ENCODE peak calls at places on chromosomes 16 and 17, in four cellular contexts. Z is CD8-positive, alpha-beta T cell; W is thoracic aorta; D is tibial nerve. C is an unnamed sample.
A peak's percentile ranks its signal among the peaks of the same experiment; 100 is the strongest.

GRCh38 chr17:55133583-55133982 is 131.2 kb upstream of the HLF start:
- DNase-seq in W (no peak), D (no peak), Z (no peak), C (no peak)

GRCh38 chr16:10577305-10578202 is 2.8 kb downstream of the EMP2 start:
- DNase-seq in W (no peak), D (no peak), Z (no peak), C (no peak)

GRCh38 chr17:62164712-62165377 is 99.8 kb upstream of the MED13 start:
- DNase-seq in D (no peak), W (no peak), Z (no peak), C (no peak)

GRCh38 chr17:41777157-41777578 is 9.3 kb downstream of the JUP start:
- DNase-seq in W (no peak), Z (no peak), D (no peak), C (no peak)

GRCh38 chr17:40862985-40863733 is 3.9 kb downstream of the KRT12 start:
- DNase-seq in W (no peak), D (no peak), Z (no peak), C (peak; percentile 22)

GRCh38 chr16:79897087-79897443 is 296.5 kb upstream of the MAF start:
- DNase-seq in W (no peak), D (no peak), Z (no peak), C (no peak)

GRCh38 chr16:85673529-85674417 is 15.0 kb downstream of the GINS2 start:
- DNase-seq in Z (no peak), W (no peak), D (no peak), C (no peak)

GRCh38 chr16:10138881-10139280 is 43.3 kb downstream of the GRIN2A start:
- DNase-seq in D (no peak), Z (no peak), W (no peak), C (no peak)

GRCh38 chr16:84785843-84786538 is 33.8 kb upstream of the CRISPLD2 start:
- DNase-seq in W (no peak), D (no peak), Z (no peak), C (no peak)

GRCh38 chr17:41171881-41172280 is 3.9 kb upstream of the KRTAP4-3 start:
- DNase-seq in D (no peak), Z (no peak), W (no peak), C (no peak)

GRCh38 chr16:56672761-56673536 is 3.3 kb downstream of the MT1H start:
- DNase-seq in Z (no peak), W (no peak), D (no peak), C (no peak)

GRCh38 chr17:3048727-3049471 is 14.5 kb downstream of the OR1D5 start:
- DNase-seq in W (peak; percentile 84), D (peak; percentile 91), Z (peak; percentile 83), C (peak; percentile 88)

GRCh38 chr16:85376292-85377095 is 236.6 kb upstream of the GSE1 start:
- DNase-seq in Z (no peak), D (no peak), W (peak; percentile 49), C (no peak)

GRCh38 chr16:54055864-54056263 is 230.7 kb downstream of the IRX3 start:
- DNase-seq in W (no peak), D (no peak), Z (no peak), C (no peak)

GRCh38 chr17:2150871-2151270 is 96.0 kb downstream of the HIC1 start:
- DNase-seq in D (no peak), Z (no peak), W (no peak), C (no peak)

GRCh38 chr16:20300312-20301097 is 26.8 kb downstream of the GP2 start:
- DNase-seq in W (no peak), D (no peak), Z (no peak), C (peak; percentile 50)

GRCh38 chr17:38906429-38907172 is 18.8 kb upstream of the LASP1NB start:
- DNase-seq in W (no peak), Z (no peak), D (no peak), C (no peak)

GRCh38 chr17:57391857-57392256 is 135.5 kb downstream of the MSI2 start:
- DNase-seq in Z (no peak), D (no peak), W (no peak), C (no peak)

GRCh38 chr17:49341356-49341755 is 20.7 kb downstream of the ZNF652 start:
- DNase-seq in D (no peak), W (no peak), Z (no peak), C (no peak)

GRCh38 chr16:2816751-2817495 is at the start of gene PRSS21:
- DNase-seq in D (no peak), Z (no peak), W (no peak), C (no peak)

GRCh38 chr17:75124041-75124818 is 7.3 kb downstream of the NT5C start:
- DNase-seq in D (no peak), Z (peak; percentile 35), W (no peak), C (no peak)

GRCh38 chr17:27224526-27225315 is 69.2 kb upstream of the WSB1 start:
- DNase-seq in D (no peak), Z (no peak), W (no peak), C (no peak)

GRCh38 chr16:19031738-19032137 is 35.7 kb upstream of the COQ7 start:
- DNase-seq in Z (no peak), W (no peak), D (no peak), C (no peak)

GRCh38 chr16:9109255-9109654 is 17.8 kb downstream of the HAPSTR1 start:
- DNase-seq in D (no peak), Z (no peak), W (no peak), C (no peak)

GRCh38 chr16:27269300-27270150 is 953 bp upstream of the NSMCE1 start:
- DNase-seq in Z (no peak), D (no peak), W (no peak), C (no peak)

GRCh38 chr17:6461792-6462524 is 17.7 kb downstream of the PIMREG start:
- DNase-seq in D (no peak), Z (no peak), W (no peak), C (no peak)

GRCh38 chr16:6682142-6682811 is 650.4 kb upstream of the RBFOX1 start:
- DNase-seq in W (no peak), Z (no peak), D (peak; percentile 9), C (peak; percentile 60)

GRCh38 chr16:85718682-85719081 is 29.9 kb upstream of the GINS2 start:
- DNase-seq in W (no peak), D (no peak), Z (no peak), C (peak; percentile 23)

GRCh38 chr16:520847-521246 is 6.7 kb upstream of the CAPN15 start:
- DNase-seq in D (no peak), Z (no peak), W (no peak), C (no peak)

GRCh38 chr16:81792828-81793227 is 13.7 kb downstream of the PLCG2 start:
- DNase-seq in Z (no peak), D (no peak), W (no peak), C (no peak)

GRCh38 chr16:73047536-73048291 is at the start of gene ZFHX3:
- DNase-seq in W (no peak), Z (peak; percentile 13), D (peak; percentile 65), C (peak; percentile 57)

GRCh38 chr17:16300554-16300953 is 52.7 kb downstream of the CENPV start:
- DNase-seq in Z (no peak), W (no peak), D (no peak), C (no peak)

GRCh38 chr17:1793447-1793806 is 31.6 kb downstream of the SERPINF1 start:
- DNase-seq in Z (no peak), W (no peak), D (no peak), C (no peak)

GRCh38 chr16:50372611-50373344 is 4.0 kb upstream of the BRD7 start:
- DNase-seq in D (no peak), Z (no peak), W (peak; percentile 28), C (no peak)

GRCh38 chr17:11240041-11240801 is 792 bp upstream of the SHISA6 start:
- DNase-seq in Z (no peak), W (no peak), D (peak; percentile 12), C (peak; percentile 32)

GRCh38 chr16:324451-325334 is 27.8 kb downstream of the AXIN1 start:
- DNase-seq in Z (peak; percentile 46), W (no peak), D (no peak), C (no peak)

GRCh38 chr17:47999612-48000011 is 28.7 kb downstream of the CDK5RAP3 start:
- DNase-seq in W (no peak), D (no peak), Z (no peak), C (no peak)

GRCh38 chr17:42163113-42163512 is 8.3 kb upstream of the RAB5C start:
- DNase-seq in D (no peak), Z (no peak), W (no peak), C (no peak)

GRCh38 chr17:78986048-78986648 is 6.4 kb upstream of the LGALS3BP start:
- DNase-seq in Z (no peak), D (no peak), W (no peak), C (no peak)
- TF ChIP-seq CTCF in Z (peak; percentile 32), D (peak; percentile 28), W (no peak), C (no peak)

GRCh38 chr16:67227567-67227921 is 614 bp downstream of the TMEM208 start:
- DNase-seq in W (no peak), Z (no peak), D (no peak), C (no peak)

GRCh38 chr16:67226295-67226803 is 581 bp upstream of the TMEM208 start:
- DNase-seq in Z (no peak), W (no peak), D (no peak), C (no peak)

GRCh38 chr16:67228905-67229304 is 2.0 kb downstream of the TMEM208 start:
- DNase-seq in D (no peak), W (no peak), Z (no peak), C (no peak)

GRCh38 chr16:67228034-67228785 is 1.3 kb downstream of the TMEM208 start:
- DNase-seq in D (no peak), Z (no peak), W (no peak), C (no peak)

DNA sequence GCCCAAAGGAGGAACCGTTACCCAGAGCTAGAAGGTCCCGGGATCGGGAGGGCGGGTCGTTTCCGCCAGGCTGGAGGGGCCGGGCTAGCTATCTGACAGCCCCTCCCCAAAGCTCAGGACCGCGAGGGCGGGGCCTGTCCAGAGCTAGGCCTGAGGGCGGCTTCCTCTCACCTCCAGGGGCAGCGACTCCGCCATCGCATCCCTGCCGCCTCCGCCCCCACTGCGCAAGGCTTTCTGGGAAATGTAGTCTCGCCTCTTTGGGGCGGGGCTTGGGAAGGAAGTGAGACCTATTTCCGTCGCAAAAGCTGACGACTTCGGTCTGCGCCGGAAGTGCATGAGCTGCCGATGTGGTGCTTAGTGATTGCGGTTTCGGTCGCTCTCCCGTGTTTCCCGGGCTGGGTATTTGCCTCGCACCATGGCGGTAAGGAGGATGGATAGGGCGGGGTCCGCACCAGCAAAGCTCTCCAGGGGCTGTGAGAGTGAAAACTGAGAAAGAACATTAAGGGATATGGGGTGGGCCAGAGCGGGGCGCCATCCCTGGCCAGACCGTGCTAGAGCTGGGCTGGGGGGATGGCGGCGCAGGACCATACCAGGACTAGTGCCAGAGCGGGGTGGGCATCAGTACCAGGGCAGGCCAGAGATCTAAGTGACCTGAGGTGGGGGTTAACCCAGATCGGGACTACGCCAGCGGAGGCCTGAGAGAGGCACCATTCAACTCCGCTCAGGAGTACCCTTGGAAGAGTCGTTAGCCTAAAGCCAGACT is at the start of gene TMEM208:
- DNase-seq in Z (peak; percentile 98), D (peak; percentile 98), W (peak; percentile 91), C (peak; percentile 98)
- TF ChIP-seq CTCF in Z (no peak), D (peak; percentile 49), W (no peak), C (no peak)

GRCh38 chr17:21252289-21252874 is 828 bp downstream of the NATD1 start:
- DNase-seq in D (no peak), Z (no peak), W (no peak), C (no peak)
- TF ChIP-seq CTCF in D (no peak), Z (no peak), W (no peak), C (no peak)

DNA sequence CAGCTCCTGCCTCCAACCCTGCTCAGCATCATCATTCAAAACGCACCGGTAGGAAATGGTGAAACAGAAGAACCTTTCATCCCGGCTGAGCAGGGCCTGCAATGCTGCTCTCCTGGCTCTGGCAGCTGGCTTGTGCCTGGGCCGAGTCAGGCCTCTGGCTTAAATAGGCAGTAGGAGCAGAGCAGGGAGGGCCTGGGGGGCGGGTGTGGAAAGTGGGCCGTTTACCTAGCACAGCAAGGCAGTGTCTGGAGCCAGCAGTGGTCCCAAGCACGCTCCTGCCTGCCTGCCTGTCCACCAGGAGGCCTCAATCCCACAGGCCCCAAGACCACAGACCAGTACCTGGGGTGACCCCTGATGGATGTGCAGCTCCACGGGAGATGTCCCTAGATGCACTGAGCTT is 59.3 kb downstream of the SMPD3 start:
- DNase-seq in W (no peak), Z (no peak), D (no peak), C (no peak)
- TF ChIP-seq CTCF in W (no peak), Z (no peak), D (no peak), C (no peak)

C was measured in neural crest cell.